ENCODE peak calls at places on chromosome 17, in four cellular contexts. X is hippocampal formation; Z is stimulated activated naive CD8-positive, alpha-beta T cell treated with anti-CD3 and anti-CD28 coated beads, Interleukin-15, amount 100 ng/mL, for 72 hours; E is fibroblast of the conjunctiva. G is an unnamed sample.

GRCh38 chr17:17836250-17836817 is 452 bp downstream of the SREBF1 start:
- DNase-seq in X (peak; percentile 96), Z (peak; percentile 97), E (peak; percentile 87), G (peak; percentile 94)

GRCh38 chr17:63185420-63185819 is 219.4 kb downstream of the TANC2 start:
- DNase-seq in E (no peak), X (no peak), Z (no peak), G (no peak)

GRCh38 chr17:17710728-17711541 is 29.7 kb downstream of the RAI1 start:
- DNase-seq in E (peak; percentile 49), Z (no peak), X (no peak), G (no peak)

GRCh38 chr17:75878174-75878998 is at the start of gene TRIM47:
- DNase-seq in X (peak; percentile 52), E (peak; percentile 67), Z (peak; percentile 49), G (peak; percentile 26)

GRCh38 chr17:66272699-66273390 is 29.6 kb upstream of the PRKCA start:
- DNase-seq in Z (no peak), E (peak; percentile 43), X (no peak), G (no peak)

GRCh38 chr17:10737168-10737622 is 7.4 kb upstream of the TMEM220 start:
- DNase-seq in Z (no peak), E (peak; percentile 44), X (peak; percentile 26), G (peak; percentile 28)

GRCh38 chr17:18356624-18357023 is 6.7 kb downstream of the SHMT1 start:
- DNase-seq in X (peak; percentile 29), Z (no peak), E (peak; percentile 66), G (no peak)

GRCh38 chr17:78925662-78926555 is 722 bp upstream of the TIMP2 start:
- DNase-seq in Z (no peak), X (peak; percentile 42), E (peak; percentile 74), G (no peak)

GRCh38 chr17:73282629-73283028 is 20.9 kb upstream of the CPSF4L start:
- DNase-seq in Z (no peak), X (no peak), E (no peak), G (no peak)

GRCh38 chr17:41516147-41516827 is 2.4 kb downstream of the KRT15 start:
- DNase-seq in E (no peak), Z (no peak), X (no peak), G (no peak)

GRCh38 chr17:70797166-70797565 is 627.8 kb downstream of the KCNJ2 start:
- DNase-seq in Z (no peak), E (no peak), X (no peak), G (no peak)

GRCh38 chr17:77438241-77439204 is 297.8 kb downstream of the SEC14L1 start:
- DNase-seq in E (no peak), Z (no peak), X (no peak), G (no peak)